ENCODE peak calls at places on chromosomes 2 and 18, in seven cellular contexts. A is AG04450, R is gastrocnemius medialis, Y is GM12865, F is tibial artery, S is pancreas, L is psoas muscle. I is an unnamed sample.

GRCh38 chr2:25168256-25169072 is at the start of gene POMC:
- DNase-seq in A (no peak), R (no peak), Y (peak; percentile 34), F (no peak), S (peak; percentile 40), L (no peak), I (peak; percentile 33)

GRCh38 chr2:126657146-126657635 is 1.2 kb downstream of the GYPC start:
- DNase-seq in A (peak; percentile 92), R (peak; percentile 82), Y (peak; percentile 62), F (peak; percentile 92), S (no peak), L (peak; percentile 83), I (peak; percentile 7)

GRCh38 chr2:20723543-20723942 is 56.6 kb downstream of the GDF7 start:
- DNase-seq in A (no peak), R (no peak), Y (no peak), F (no peak), S (no peak), L (no peak), I (no peak)

GRCh38 chr18:8802031-8802679 is 96.8 kb downstream of the MTCL1 start:
- DNase-seq in A (no peak), R (no peak), Y (no peak), F (no peak), S (no peak), L (no peak), I (no peak)

GRCh38 chr18:79581406-79581805 is 98.2 kb upstream of the CTDP1 start:
- DNase-seq in A (no peak), R (no peak), Y (no peak), F (peak; percentile 29), S (no peak), L (peak; percentile 29), I (no peak)

GRCh38 chr2:237498341-237498740 is 11.3 kb downstream of the MLPH start:
- DNase-seq in A (no peak), R (no peak), Y (no peak), F (no peak), S (no peak), L (no peak), I (no peak)

GRCh38 chr2:128329607-128330006 is 10.9 kb upstream of the HS6ST1 start:
- DNase-seq in A (no peak), R (no peak), Y (no peak), F (no peak), S (no peak), L (no peak), I (no peak)

GRCh38 chr2:33484042-33484621 is 7.7 kb downstream of the RASGRP3 start:
- DNase-seq in A (no peak), R (no peak), Y (peak; percentile 45), F (no peak), S (no peak), L (no peak), I (no peak)

GRCh38 chr2:8222979-8223730 is 458.7 kb upstream of the ID2 start:
- DNase-seq in A (no peak), R (no peak), Y (peak; percentile 30), F (no peak), S (no peak), L (no peak), I (no peak)

GRCh38 chr2:150388289-150388625 is 99.2 kb downstream of the RND3 start:
- DNase-seq in A (no peak), R (no peak), Y (no peak), F (no peak), S (no peak), L (no peak), I (no peak)
- H3K4me3 ChIP-seq in A (no peak overlapping the region), R (no peak overlapping the region), Y (no peak overlapping the region), F (no peak overlapping the region), S (no peak overlapping the region), L (no peak overlapping the region), I (no peak overlapping the region)

GRCh38 chr2:174342600-174343342 is 8.0 kb downstream of the SP9 start:
- DNase-seq in A (no peak), R (no peak), Y (no peak), F (no peak), S (no peak), L (no peak), I (no peak)

GRCh38 chr2:174343343-174343637 is 8.5 kb downstream of the SP9 start:
- DNase-seq in A (no peak), R (no peak), Y (no peak), F (no peak), S (no peak), L (no peak), I (no peak)

GRCh38 chr2:174341995-174342571 is 7.3 kb downstream of the SP9 start:
- DNase-seq in A (no peak), R (no peak), Y (no peak), F (no peak), S (no peak), L (no peak), I (no peak)

GRCh38 chr2:174343638-174344455 is 9.1 kb downstream of the SP9 start:
- DNase-seq in A (no peak), R (no peak), Y (no peak), F (no peak), S (no peak), L (no peak), I (no peak)

DNA sequence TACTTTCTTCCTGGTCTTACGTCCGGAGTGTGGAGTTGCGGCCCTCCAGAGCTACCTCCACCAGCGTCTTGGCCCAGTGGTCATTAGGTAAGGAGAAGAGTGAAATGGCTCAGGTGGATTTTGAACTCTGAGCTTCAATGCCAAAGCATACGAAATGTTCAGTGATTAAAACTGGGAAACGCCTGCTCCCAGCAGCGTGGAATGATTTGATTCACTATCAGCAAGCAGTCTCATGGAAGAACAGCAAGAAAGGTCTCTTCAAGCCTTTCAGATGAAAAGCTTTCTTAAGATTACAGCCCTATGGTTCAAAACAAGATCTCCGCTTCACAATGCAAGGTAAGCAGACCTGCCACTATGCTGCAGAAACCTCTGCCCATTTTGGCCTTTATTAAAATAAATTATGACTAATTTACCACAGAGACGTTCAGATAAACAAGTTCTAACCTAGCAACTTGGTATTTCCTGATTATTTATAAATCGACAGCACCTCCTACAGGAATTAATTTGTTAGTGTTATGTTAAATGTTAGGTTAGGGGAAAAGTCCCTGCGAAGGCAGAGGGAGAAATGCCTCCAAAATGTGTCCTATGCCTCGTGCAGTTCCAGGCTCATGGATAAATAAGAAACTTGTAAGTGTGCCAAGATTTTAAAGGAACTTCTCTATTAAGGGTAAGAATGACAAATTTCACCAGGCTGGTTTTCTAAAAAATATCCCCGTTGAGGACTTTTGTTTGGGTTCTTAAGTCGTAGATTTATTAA is 10.1 kb downstream of the SP9 start:
- DNase-seq in A (no peak), R (no peak), Y (no peak), F (no peak), S (no peak), L (no peak), I (peak; percentile 76)
- TF ChIP-seq CTCF in A (peak; percentile 35), R (no peak), Y (peak; percentile 7), F (peak; percentile 27), S (no peak), L (peak; percentile 25), I (peak; percentile 41)

GRCh38 chr18:686339-687111 is 25.9 kb downstream of the ENOSF1 start:
- DNase-seq in A (no peak), R (no peak), Y (no peak), F (no peak), S (no peak), L (no peak), I (no peak)
- H3K4me3 ChIP-seq in A (no peak overlapping the region), R (no peak overlapping the region), Y (no peak overlapping the region), F (no peak overlapping the region), S (no peak overlapping the region), L (no peak overlapping the region), I (no peak overlapping the region)

GRCh38 chr2:233208382-233209116 is 42.9 kb upstream of the ATG16L1 start:
- DNase-seq in A (no peak), R (no peak), Y (no peak), F (no peak), S (no peak), L (no peak), I (no peak)
- TF ChIP-seq CTCF in A (no peak), R (no peak), Y (no peak), F (no peak), S (no peak), L (no peak), I (peak; percentile 10)